ENCODE peak calls at places on chromosome 13, in nine cellular contexts. One of them, this sample, is unnamed. For H3K4me1, the result is how much of the 10 kb centered on the place peaks cover.

GRCh38 chr13:85597790-85598500 is 201.3 kb downstream of the SLITRK6 start:
- DNase-seq in heart right ventricle: no peak
- DNase-seq in psoas muscle: no peak
- DNase-seq in astrocyte: peak
- DNase-seq in SK-N-SH: no peak
- DNase-seq in Peyer's patch: no peak
- DNase-seq in fibroblast of lung: peak
- DNase-seq in IMR-90: peak
- DNase-seq in pancreas: no peak
- DNase-seq in this sample: no peak

GRCh38 chr13:21541980-21542379 is 62.0 kb downstream of the MICU2 start:
- DNase-seq in heart right ventricle: no peak
- DNase-seq in psoas muscle: no peak
- DNase-seq in astrocyte: no peak
- DNase-seq in SK-N-SH: no peak
- DNase-seq in Peyer's patch: no peak
- DNase-seq in fibroblast of lung: no peak
- DNase-seq in IMR-90: no peak
- DNase-seq in pancreas: no peak
- DNase-seq in this sample: no peak

GRCh38 chr13:82615043-82615442 is 1267.2 kb downstream of the SLITRK1 start:
- DNase-seq in heart right ventricle: no peak
- DNase-seq in psoas muscle: no peak
- DNase-seq in astrocyte: no peak
- DNase-seq in SK-N-SH: no peak
- DNase-seq in Peyer's patch: no peak
- DNase-seq in fibroblast of lung: no peak
- DNase-seq in IMR-90: no peak
- DNase-seq in pancreas: no peak
- DNase-seq in this sample: no peak

GRCh38 chr13:45674908-45675307 is 27.2 kb upstream of the CBY2 start:
- DNase-seq in heart right ventricle: no peak
- DNase-seq in psoas muscle: no peak
- DNase-seq in astrocyte: peak
- DNase-seq in SK-N-SH: peak
- DNase-seq in Peyer's patch: no peak
- DNase-seq in fibroblast of lung: peak
- DNase-seq in IMR-90: peak
- DNase-seq in pancreas: no peak
- DNase-seq in this sample: no peak

GRCh38 chr13:23510979-23511735 is 59.1 kb upstream of the TNFRSF19 start:
- DNase-seq in heart right ventricle: no peak
- DNase-seq in psoas muscle: no peak
- DNase-seq in astrocyte: peak
- DNase-seq in SK-N-SH: no peak
- DNase-seq in Peyer's patch: no peak
- DNase-seq in fibroblast of lung: peak
- DNase-seq in IMR-90: peak
- DNase-seq in pancreas: no peak
- DNase-seq in this sample: no peak

GRCh38 chr13:95494082-95494681 is 58.3 kb upstream of the CLDN10 start:
- DNase-seq in heart right ventricle: no peak
- DNase-seq in psoas muscle: no peak
- DNase-seq in astrocyte: peak
- DNase-seq in SK-N-SH: peak
- DNase-seq in Peyer's patch: no peak
- DNase-seq in fibroblast of lung: peak
- DNase-seq in IMR-90: peak
- DNase-seq in pancreas: no peak
- DNase-seq in this sample: no peak

GRCh38 chr13:73399347-73400216 is 340.8 kb downstream of the KLF5 start:
- DNase-seq in heart right ventricle: no peak
- DNase-seq in psoas muscle: no peak
- DNase-seq in astrocyte: no peak
- DNase-seq in SK-N-SH: no peak
- DNase-seq in Peyer's patch: no peak
- DNase-seq in fibroblast of lung: no peak
- DNase-seq in IMR-90: no peak
- DNase-seq in pancreas: no peak
- DNase-seq in this sample: no peak

GRCh38 chr13:99313473-99313872 is 6.3 kb upstream of the GPR183 start:
- DNase-seq in heart right ventricle: no peak
- DNase-seq in psoas muscle: peak
- DNase-seq in astrocyte: no peak
- DNase-seq in SK-N-SH: no peak
- DNase-seq in Peyer's patch: no peak
- DNase-seq in fibroblast of lung: no peak
- DNase-seq in IMR-90: no peak
- DNase-seq in pancreas: no peak
- DNase-seq in this sample: no peak

GRCh38 chr13:102582256-102582655 is 14.5 kb upstream of the TPP2 start:
- DNase-seq in heart right ventricle: no peak
- DNase-seq in psoas muscle: no peak
- DNase-seq in astrocyte: no peak
- DNase-seq in SK-N-SH: no peak
- DNase-seq in Peyer's patch: no peak
- DNase-seq in fibroblast of lung: no peak
- DNase-seq in IMR-90: no peak
- DNase-seq in pancreas: no peak
- DNase-seq in this sample: no peak

GRCh38 chr13:105702441-105702840 is 833.0 kb downstream of the EFNB2 start:
- DNase-seq in heart right ventricle: no peak
- DNase-seq in psoas muscle: no peak
- DNase-seq in astrocyte: no peak
- DNase-seq in SK-N-SH: no peak
- DNase-seq in Peyer's patch: no peak
- DNase-seq in fibroblast of lung: peak
- DNase-seq in IMR-90: no peak
- DNase-seq in pancreas: no peak
- DNase-seq in this sample: no peak

GRCh38 chr13:38265135-38265497 is 84.5 kb upstream of the UFM1 start:
- DNase-seq in heart right ventricle: no peak
- DNase-seq in psoas muscle: no peak
- DNase-seq in astrocyte: no peak
- DNase-seq in SK-N-SH: no peak
- DNase-seq in Peyer's patch: no peak
- DNase-seq in fibroblast of lung: no peak
- DNase-seq in IMR-90: no peak
- DNase-seq in pancreas: peak
- DNase-seq in this sample: no peak

GRCh38 chr13:99873832-99874430 is 97.6 kb downstream of the ZIC5 start:
- DNase-seq in heart right ventricle: no peak
- DNase-seq in psoas muscle: no peak
- DNase-seq in astrocyte: no peak
- DNase-seq in SK-N-SH: no peak
- DNase-seq in Peyer's patch: no peak
- DNase-seq in fibroblast of lung: no peak
- DNase-seq in IMR-90: no peak
- DNase-seq in pancreas: no peak
- DNase-seq in this sample: no peak

GRCh38 chr13:23288564-23288963 is 107.8 kb downstream of the SGCG start:
- DNase-seq in heart right ventricle: no peak
- DNase-seq in psoas muscle: no peak
- DNase-seq in astrocyte: no peak
- DNase-seq in SK-N-SH: no peak
- DNase-seq in Peyer's patch: no peak
- DNase-seq in fibroblast of lung: no peak
- DNase-seq in IMR-90: no peak
- DNase-seq in pancreas: no peak
- DNase-seq in this sample: no peak

GRCh38 chr13:19960673-19961015 is 2.1 kb downstream of the ZMYM2 start:
- DNase-seq in heart right ventricle: no peak
- DNase-seq in psoas muscle: no peak
- DNase-seq in astrocyte: no peak
- DNase-seq in SK-N-SH: no peak
- DNase-seq in Peyer's patch: no peak
- DNase-seq in fibroblast of lung: no peak
- DNase-seq in IMR-90: no peak
- DNase-seq in pancreas: no peak
- DNase-seq in this sample: no peak

GRCh38 chr13:24893863-24894262 is 129.9 kb downstream of the RNF17 start:
- DNase-seq in heart right ventricle: no peak
- DNase-seq in psoas muscle: no peak
- DNase-seq in astrocyte: no peak
- DNase-seq in SK-N-SH: peak
- DNase-seq in Peyer's patch: no peak
- DNase-seq in fibroblast of lung: no peak
- DNase-seq in IMR-90: no peak
- DNase-seq in pancreas: peak
- DNase-seq in this sample: no peak

GRCh38 chr13:23445794-23446193 is 12.3 kb upstream of the SACS start:
- DNase-seq in heart right ventricle: no peak
- DNase-seq in psoas muscle: no peak
- DNase-seq in astrocyte: no peak
- DNase-seq in SK-N-SH: no peak
- DNase-seq in Peyer's patch: no peak
- DNase-seq in fibroblast of lung: no peak
- DNase-seq in IMR-90: no peak
- DNase-seq in pancreas: no peak
- DNase-seq in this sample: no peak

GRCh38 chr13:48634631-48635030 is 19.1 kb upstream of the CYSLTR2 start:
- DNase-seq in heart right ventricle: no peak
- DNase-seq in psoas muscle: no peak
- DNase-seq in astrocyte: no peak
- DNase-seq in SK-N-SH: no peak
- DNase-seq in Peyer's patch: no peak
- DNase-seq in fibroblast of lung: no peak
- DNase-seq in IMR-90: no peak
- DNase-seq in pancreas: no peak
- DNase-seq in this sample: no peak

GRCh38 chr13:31920301-31920818 is 111.2 kb upstream of the FRY start:
- DNase-seq in heart right ventricle: no peak
- DNase-seq in psoas muscle: no peak
- DNase-seq in astrocyte: no peak
- DNase-seq in SK-N-SH: no peak
- DNase-seq in Peyer's patch: no peak
- DNase-seq in fibroblast of lung: peak
- DNase-seq in IMR-90: no peak
- DNase-seq in pancreas: no peak
- DNase-seq in this sample: no peak

GRCh38 chr13:30759748-30760147 is 24.4 kb downstream of the ALOX5AP start:
- DNase-seq in heart right ventricle: no peak
- DNase-seq in psoas muscle: no peak
- DNase-seq in astrocyte: peak
- DNase-seq in SK-N-SH: no peak
- DNase-seq in Peyer's patch: no peak
- DNase-seq in fibroblast of lung: no peak
- DNase-seq in IMR-90: peak
- DNase-seq in pancreas: no peak
- DNase-seq in this sample: no peak
- TF ChIP-seq CTCF in heart right ventricle: no peak
- TF ChIP-seq CTCF in psoas muscle: no peak
- TF ChIP-seq CTCF in astrocyte: no peak
- TF ChIP-seq CTCF in SK-N-SH: no peak
- TF ChIP-seq CTCF in Peyer's patch: no peak
- TF ChIP-seq CTCF in fibroblast of lung: no peak
- TF ChIP-seq CTCF in IMR-90: no peak
- TF ChIP-seq CTCF in pancreas: no peak
- TF ChIP-seq CTCF in this sample: no peak

GRCh38 chr13:44234566-44234965 is 139.1 kb upstream of the SERP2 start:
- DNase-seq in heart right ventricle: no peak
- DNase-seq in psoas muscle: no peak
- DNase-seq in astrocyte: no peak
- DNase-seq in SK-N-SH: no peak
- DNase-seq in Peyer's patch: no peak
- DNase-seq in fibroblast of lung: no peak
- DNase-seq in IMR-90: peak
- DNase-seq in pancreas: no peak
- DNase-seq in this sample: no peak
- H3K4me1 ChIP-seq in heart right ventricle: under half
- H3K4me1 ChIP-seq in psoas muscle: half or more
- H3K4me1 ChIP-seq in astrocyte: under half
- H3K4me1 ChIP-seq in SK-N-SH: under half
- H3K4me1 ChIP-seq in Peyer's patch: under half
- H3K4me1 ChIP-seq in fibroblast of lung: under half
- H3K4me1 ChIP-seq in IMR-90: under half
- H3K4me1 ChIP-seq in pancreas: under half
- H3K4me1 ChIP-seq in this sample: under half

DNA sequence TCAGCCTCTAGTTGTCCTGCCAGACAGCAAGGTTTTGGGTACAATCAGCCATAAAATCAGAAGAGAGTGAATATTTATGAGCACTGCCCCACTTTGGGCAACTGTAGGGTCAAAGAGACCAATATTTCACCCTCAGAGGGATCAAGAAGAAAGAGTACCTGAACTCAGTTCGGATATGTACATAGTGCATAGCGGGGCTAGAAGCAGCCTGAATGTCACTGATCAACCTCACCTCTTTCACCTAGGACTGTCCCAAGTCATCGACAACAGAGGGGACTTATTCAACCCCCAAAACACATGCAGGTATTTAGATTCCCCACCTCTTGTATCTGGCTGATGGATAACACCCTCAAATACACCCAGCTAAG is 446.9 kb downstream of the COG6 start:
- DNase-seq in heart right ventricle: no peak
- DNase-seq in psoas muscle: no peak
- DNase-seq in astrocyte: no peak
- DNase-seq in SK-N-SH: no peak
- DNase-seq in Peyer's patch: no peak
- DNase-seq in fibroblast of lung: no peak
- DNase-seq in IMR-90: no peak
- DNase-seq in pancreas: no peak
- DNase-seq in this sample: no peak
- H3K27ac ChIP-seq in heart right ventricle: no peak
- H3K27ac ChIP-seq in psoas muscle: no peak
- H3K27ac ChIP-seq in astrocyte: peak
- H3K27ac ChIP-seq in SK-N-SH: no peak
- H3K27ac ChIP-seq in Peyer's patch: no peak
- H3K27ac ChIP-seq in fibroblast of lung: no peak
- H3K27ac ChIP-seq in IMR-90: no peak
- H3K27ac ChIP-seq in pancreas: no peak
- H3K27ac ChIP-seq in this sample: no peak

GRCh38 chr13:110523838-110524237 is 37.7 kb downstream of the RAB20 start:
- DNase-seq in heart right ventricle: no peak
- DNase-seq in psoas muscle: no peak
- DNase-seq in astrocyte: no peak
- DNase-seq in SK-N-SH: no peak
- DNase-seq in Peyer's patch: no peak
- DNase-seq in fibroblast of lung: no peak
- DNase-seq in IMR-90: no peak
- DNase-seq in pancreas: peak
- DNase-seq in this sample: no peak

GRCh38 chr13:110521946-110522345 is 39.6 kb downstream of the RAB20 start:
- DNase-seq in heart right ventricle: no peak
- DNase-seq in psoas muscle: no peak
- DNase-seq in astrocyte: no peak
- DNase-seq in SK-N-SH: no peak
- DNase-seq in Peyer's patch: no peak
- DNase-seq in fibroblast of lung: no peak
- DNase-seq in IMR-90: no peak
- DNase-seq in pancreas: peak
- DNase-seq in this sample: no peak

GRCh38 chr13:110524484-110525254 is 36.9 kb downstream of the RAB20 start:
- DNase-seq in heart right ventricle: peak
- DNase-seq in psoas muscle: no peak
- DNase-seq in astrocyte: no peak
- DNase-seq in SK-N-SH: peak
- DNase-seq in Peyer's patch: no peak
- DNase-seq in fibroblast of lung: no peak
- DNase-seq in IMR-90: no peak
- DNase-seq in pancreas: peak
- DNase-seq in this sample: peak

GRCh38 chr13:110521296-110521680 is 40.2 kb downstream of the RAB20 start:
- DNase-seq in heart right ventricle: no peak
- DNase-seq in psoas muscle: no peak
- DNase-seq in astrocyte: no peak
- DNase-seq in SK-N-SH: no peak
- DNase-seq in Peyer's patch: no peak
- DNase-seq in fibroblast of lung: no peak
- DNase-seq in IMR-90: no peak
- DNase-seq in pancreas: peak
- DNase-seq in this sample: no peak

GRCh38 chr13:110523180-110523579 is 38.3 kb downstream of the RAB20 start:
- DNase-seq in heart right ventricle: no peak
- DNase-seq in psoas muscle: no peak
- DNase-seq in astrocyte: no peak
- DNase-seq in SK-N-SH: no peak
- DNase-seq in Peyer's patch: no peak
- DNase-seq in fibroblast of lung: no peak
- DNase-seq in IMR-90: no peak
- DNase-seq in pancreas: peak
- DNase-seq in this sample: no peak
- TF ChIP-seq CTCF in heart right ventricle: no peak
- TF ChIP-seq CTCF in psoas muscle: no peak
- TF ChIP-seq CTCF in astrocyte: no peak
- TF ChIP-seq CTCF in SK-N-SH: no peak
- TF ChIP-seq CTCF in Peyer's patch: no peak
- TF ChIP-seq CTCF in fibroblast of lung: no peak
- TF ChIP-seq CTCF in IMR-90: no peak
- TF ChIP-seq CTCF in pancreas: no peak
- TF ChIP-seq CTCF in this sample: no peak

This sample was measured in right atrium auricular region.